ENCODE peak calls at places on chromosomes 3 and 15, in six cellular contexts. W, P, K, Z, B and E are unnamed samples.

GRCh38 chr3:10408680-10409079 is 87.8 kb upstream of the SEC13 start:
- DNase-seq in W (no peak), P (peak; percentile 16), K (peak; percentile 57), Z (no peak), B (no peak), E (no peak)

GRCh38 chr3:14435175-14436011 is 33.0 kb downstream of the SLC6A6 start:
- DNase-seq in W (no peak), P (no peak), K (no peak), Z (peak; percentile 50), B (no peak), E (no peak)

GRCh38 chr3:196938124-196938523 is 4.2 kb downstream of the NCBP2 start:
- DNase-seq in W (no peak), P (no peak), K (no peak), Z (no peak), B (no peak), E (no peak)

GRCh38 chr3:159841766-159842165 is 146.9 kb upstream of the IL12A start:
- DNase-seq in W (no peak), P (no peak), K (no peak), Z (no peak), B (no peak), E (no peak)

GRCh38 chr15:95699578-95699977 is 630.9 kb upstream of the NR2F2 start:
- DNase-seq in W (no peak), P (no peak), K (no peak), Z (no peak), B (no peak), E (no peak)

GRCh38 chr15:90219421-90220141 is 14.2 kb downstream of the CIB1 start:
- DNase-seq in W (peak; percentile 70), P (peak; percentile 40), K (no peak), Z (peak; percentile 52), B (peak; percentile 88), E (peak; percentile 36)

GRCh38 chr15:93327364-93327763 is 238.4 kb upstream of the RGMA start:
- DNase-seq in W (no peak), P (no peak), K (no peak), Z (no peak), B (no peak), E (no peak)

GRCh38 chr3:113698891-113699465 is 2.5 kb upstream of the USF3 start:
- DNase-seq in W (peak; percentile 64), P (no peak), K (peak; percentile 4), Z (peak; percentile 43), B (peak; percentile 64), E (no peak)

GRCh38 chr3:48429416-48430358 is at the start of gene PLXNB1:
- DNase-seq in W (peak; percentile 97), P (peak; percentile 61), K (peak; percentile 71), Z (peak; percentile 93), B (peak; percentile 90), E (peak; percentile 76)

GRCh38 chr15:44715142-44715796 is 4.0 kb downstream of the B2M start:
- DNase-seq in W (no peak), P (no peak), K (no peak), Z (no peak), B (no peak), E (no peak)

GRCh38 chr3:186277268-186277909 is 84.6 kb downstream of the DGKG start:
- DNase-seq in W (peak; percentile 51), P (peak; percentile 55), K (peak; percentile 75), Z (peak; percentile 62), B (no peak), E (no peak)

GRCh38 chr3:150410311-150411105 is 2.4 kb downstream of the TSC22D2 start:
- DNase-seq in W (peak; percentile 34), P (peak; percentile 39), K (peak; percentile 32), Z (peak; percentile 40), B (no peak), E (no peak)

GRCh38 chr15:36887214-36888017 is 212.9 kb downstream of the MEIS2 start:
- DNase-seq in W (peak; percentile 54), P (peak; percentile 22), K (no peak), Z (peak; percentile 48), B (no peak), E (peak; percentile 47)

GRCh38 chr3:28138047-28138446 is 103.4 kb upstream of the CMC1 start:
- DNase-seq in W (no peak), P (no peak), K (no peak), Z (no peak), B (no peak), E (no peak)

GRCh38 chr3:172132159-172132586 is 92.8 kb downstream of the FNDC3B start:
- DNase-seq in W (no peak), P (no peak), K (no peak), Z (no peak), B (no peak), E (no peak)

GRCh38 chr3:151008699-151009098 is 36.2 kb upstream of the CLRN1 start:
- DNase-seq in W (no peak), P (peak; percentile 68), K (peak; percentile 66), Z (peak; percentile 63), B (no peak), E (peak; percentile 18)

GRCh38 chr3:38039101-38039898 is at the start of gene DLEC1:
- DNase-seq in W (peak; percentile 87), P (peak; percentile 69), K (peak; percentile 46), Z (peak; percentile 93), B (peak; percentile 85), E (peak; percentile 64)

GRCh38 chr3:47522082-47522987 is 8.8 kb upstream of the ELP6 start:
- DNase-seq in W (peak; percentile 90), P (peak; percentile 91), K (peak; percentile 91), Z (peak; percentile 94), B (peak; percentile 89), E (peak; percentile 81)

GRCh38 chr3:122782804-122783203 is 10.8 kb downstream of the HSPBAP1 start:
- DNase-seq in W (no peak), P (no peak), K (no peak), Z (no peak), B (no peak), E (no peak)

GRCh38 chr3:47016934-47017435 is 37.5 kb downstream of the NBEAL2 start:
- DNase-seq in W (no peak), P (peak; percentile 80), K (peak; percentile 90), Z (no peak), B (no peak), E (no peak)

GRCh38 chr3:23183114-23183513 is 20.0 kb upstream of the UBE2E2 start:
- DNase-seq in W (no peak), P (no peak), K (no peak), Z (no peak), B (no peak), E (no peak)

GRCh38 chr3:81554805-81555204 is 206.6 kb downstream of the GBE1 start:
- DNase-seq in W (no peak), P (peak; percentile 11), K (peak; percentile 40), Z (peak; percentile 7), B (no peak), E (no peak)

GRCh38 chr3:45832691-45833090 is 9.2 kb downstream of the LZTFL1 start:
- DNase-seq in W (no peak), P (no peak), K (peak; percentile 16), Z (peak; percentile 40), B (no peak), E (no peak)

GRCh38 chr3:53764376-53764775 is 81.8 kb downstream of the CHDH start:
- DNase-seq in W (no peak), P (no peak), K (no peak), Z (no peak), B (no peak), E (no peak)

GRCh38 chr3:106534206-106534605 is 665.4 kb upstream of the CBLB start:
- DNase-seq in W (no peak), P (peak; percentile 46), K (peak; percentile 35), Z (no peak), B (no peak), E (no peak)

GRCh38 chr15:75454471-75455418 is 3.3 kb upstream of the SIN3A start:
- DNase-seq in W (peak; percentile 65), P (peak; percentile 81), K (no peak), Z (peak; percentile 78), B (peak; percentile 82), E (peak; percentile 69)
- H2BK15ac ChIP-seq in W (no peak overlapping the region), P (peak overlapping the region; percentile 78), K (no peak overlapping the region), Z (no peak overlapping the region), B (no peak overlapping the region), E (peak overlapping the region; percentile 63)

GRCh38 chr3:110928016-110928662 is 143.5 kb upstream of the NECTIN3 start:
- DNase-seq in W (no peak), P (no peak), K (no peak), Z (no peak), B (no peak), E (no peak)

GRCh38 chr3:110932515-110933095 is 139.0 kb upstream of the NECTIN3 start:
- DNase-seq in W (no peak), P (no peak), K (peak; percentile 16), Z (peak; percentile 25), B (no peak), E (no peak)

GRCh38 chr3:110925804-110926203 is 145.8 kb upstream of the NECTIN3 start:
- DNase-seq in W (no peak), P (no peak), K (no peak), Z (no peak), B (no peak), E (no peak)

GRCh38 chr3:110933786-110934415 is 137.7 kb upstream of the NECTIN3 start:
- DNase-seq in W (no peak), P (peak; percentile 8), K (peak; percentile 68), Z (no peak), B (no peak), E (no peak)

GRCh38 chr3:110929811-110930210 is 141.8 kb upstream of the NECTIN3 start:
- DNase-seq in W (no peak), P (peak; percentile 12), K (peak; percentile 47), Z (no peak), B (no peak), E (no peak)
- H3K4me2 ChIP-seq in W (no peak overlapping the region), P (no peak overlapping the region), K (no peak overlapping the region), Z (no peak overlapping the region), B (no peak overlapping the region), E (no peak overlapping the region)

GRCh38 chr3:183254816-183255730 is 2.0 kb downstream of the B3GNT5 start:
- DNase-seq in W (no peak), P (peak; percentile 29), K (peak; percentile 18), Z (no peak), B (no peak), E (no peak)

GRCh38 chr3:183252108-183252782 is 808 bp upstream of the B3GNT5 start:
- DNase-seq in W (no peak), P (no peak), K (no peak), Z (no peak), B (no peak), E (no peak)

GRCh38 chr3:183253961-183254815 is 1.1 kb downstream of the B3GNT5 start:
- DNase-seq in W (no peak), P (peak; percentile 50), K (peak; percentile 12), Z (peak; percentile 53), B (peak; percentile 78), E (no peak)

GRCh38 chr3:183253364-183253960 is 409 bp downstream of the B3GNT5 start:
- DNase-seq in W (no peak), P (peak; percentile 73), K (peak; percentile 41), Z (peak; percentile 68), B (peak; percentile 71), E (no peak)

DNA sequence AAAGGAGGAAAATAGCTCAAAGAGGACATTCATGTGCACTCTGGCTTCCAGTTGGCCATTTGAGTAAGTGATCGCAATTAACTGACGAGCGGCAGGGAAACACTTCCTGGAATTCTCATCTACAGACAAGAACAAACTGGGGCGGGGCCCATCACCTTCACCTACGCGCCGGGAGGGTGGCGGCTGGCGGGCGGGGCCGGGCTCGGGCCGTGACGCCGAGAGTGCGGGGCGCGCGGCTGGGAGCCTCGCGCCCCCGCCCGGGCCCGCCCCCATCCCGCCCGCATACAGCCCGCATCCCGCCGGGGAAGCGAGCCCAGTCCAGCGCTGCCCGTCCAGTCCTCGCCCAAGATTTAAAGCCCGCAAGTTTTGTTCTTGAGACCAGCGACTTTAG is at the start of gene B3GNT5:
- DNase-seq in W (peak; percentile 65), P (no peak), K (no peak), Z (peak; percentile 60), B (no peak), E (no peak)
- H2AK5ac ChIP-seq in W (no peak within 1 kb of the TSS), P (no peak within 1 kb of the TSS), K (no peak within 1 kb of the TSS), Z (no peak within 1 kb of the TSS), B (no peak within 1 kb of the TSS), E (no peak within 1 kb of the TSS)

GRCh38 chr15:101086394-101087171 is 165.3 kb downstream of the CHSY1 start:
- DNase-seq in W (no peak), P (no peak), K (no peak), Z (no peak), B (no peak), E (no peak)
- H2BK15ac ChIP-seq in W (no peak overlapping the region), P (no peak overlapping the region), K (no peak overlapping the region), Z (no peak overlapping the region), B (peak overlapping the region; percentile 36), E (peak overlapping the region; percentile 45)